ENCODE peak calls at places on chromosomes 3 and 15, in five cellular contexts. One of them, this sample, is unnamed.

GRCh38 chr3:16085884-16086608 is 88.4 kb upstream of the GALNT15 start:
- DNase-seq in K562: no peak
- DNase-seq in GM12878: no peak
- DNase-seq in H1: no peak
- DNase-seq in HepG2: no peak
- DNase-seq in this sample: no peak

GRCh38 chr3:38489766-38490165 is 6.4 kb upstream of the EXOG start:
- DNase-seq in K562: no peak
- DNase-seq in GM12878: no peak
- DNase-seq in H1: no peak
- DNase-seq in HepG2: no peak
- DNase-seq in this sample: no peak

GRCh38 chr15:29734917-29735572 is 87.2 kb downstream of the TJP1 start:
- DNase-seq in K562: no peak
- DNase-seq in GM12878: no peak
- DNase-seq in H1: no peak
- DNase-seq in HepG2: peak; percentile 24
- DNase-seq in this sample: peak; percentile 31

GRCh38 chr3:138752886-138753285 is 81.8 kb downstream of the PIK3CB start:
- DNase-seq in K562: no peak
- DNase-seq in GM12878: no peak
- DNase-seq in H1: no peak
- DNase-seq in HepG2: no peak
- DNase-seq in this sample: no peak

GRCh38 chr3:185290266-185290665 is 36.4 kb upstream of the EHHADH start:
- DNase-seq in K562: peak; percentile 20
- DNase-seq in GM12878: no peak
- DNase-seq in H1: no peak
- DNase-seq in HepG2: no peak
- DNase-seq in this sample: no peak

GRCh38 chr15:65420975-65421359 is 1.8 kb downstream of the IGDCC4 start:
- DNase-seq in K562: no peak
- DNase-seq in GM12878: no peak
- DNase-seq in H1: no peak
- DNase-seq in HepG2: no peak
- DNase-seq in this sample: no peak

GRCh38 chr3:59937206-59937605 is 887.4 kb upstream of the CFAP20DC start:
- DNase-seq in K562: no peak
- DNase-seq in GM12878: no peak
- DNase-seq in H1: no peak
- DNase-seq in HepG2: no peak
- DNase-seq in this sample: no peak

GRCh38 chr3:20040476-20041196 is 390 bp downstream of the KAT2B start:
- DNase-seq in K562: peak; percentile 95
- DNase-seq in GM12878: no peak
- DNase-seq in H1: peak; percentile 71
- DNase-seq in HepG2: peak; percentile 27
- DNase-seq in this sample: peak; percentile 34

GRCh38 chr15:98288091-98288590 is 327.6 kb downstream of the ARRDC4 start:
- DNase-seq in K562: no peak
- DNase-seq in GM12878: no peak
- DNase-seq in H1: no peak
- DNase-seq in HepG2: no peak
- DNase-seq in this sample: no peak

DNA sequence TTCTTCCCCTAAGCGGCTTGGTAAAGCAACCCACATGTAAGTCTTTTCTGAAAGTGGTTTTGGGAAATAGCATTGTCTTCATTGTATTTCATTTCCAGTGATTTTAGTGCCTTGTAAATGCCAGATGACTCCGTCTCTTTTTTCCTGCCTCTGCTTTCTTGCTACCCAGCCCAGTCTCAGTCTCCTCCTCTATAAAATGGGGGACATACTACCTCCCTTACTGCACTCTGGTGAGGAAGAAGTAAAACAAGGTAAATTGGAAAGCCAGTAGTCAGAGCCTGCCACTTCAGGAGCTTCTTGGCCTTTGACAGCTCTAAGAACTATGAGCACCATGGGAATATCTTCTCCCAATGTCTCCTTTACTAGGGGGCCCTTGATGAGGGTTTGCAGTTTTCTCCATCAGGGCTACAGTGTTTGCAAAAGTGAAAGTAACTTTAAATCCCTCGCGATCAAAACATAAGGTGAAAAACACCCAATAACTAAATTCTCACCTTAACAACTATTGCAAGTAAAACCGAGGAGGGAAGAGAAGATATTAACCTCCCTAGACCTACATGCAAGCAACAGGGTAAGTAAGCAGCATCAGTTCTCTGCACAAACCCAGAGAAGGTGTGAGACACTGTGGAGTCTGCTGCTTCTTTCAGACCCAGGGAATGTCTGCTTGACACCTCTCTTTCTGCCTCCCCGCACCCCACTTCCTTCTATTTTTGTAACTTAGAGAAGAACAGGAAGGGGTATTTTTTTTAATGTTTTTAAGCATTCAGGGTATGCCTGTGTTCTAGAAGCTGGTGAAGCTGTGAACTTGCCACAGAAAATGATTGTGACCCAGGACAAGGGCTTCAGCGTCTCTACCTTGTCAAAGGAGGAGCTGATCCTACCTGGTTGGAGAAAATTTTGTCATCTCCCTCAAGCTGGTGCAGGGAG is 159.1 kb upstream of the EOMES start:
- DNase-seq in K562: no peak
- DNase-seq in GM12878: peak; percentile 11
- DNase-seq in H1: no peak
- DNase-seq in HepG2: no peak
- DNase-seq in this sample: no peak
- H3K4me3 ChIP-seq in K562: no peak overlapping the region
- H3K4me3 ChIP-seq in GM12878: peak overlapping the region; percentile 41
- H3K4me3 ChIP-seq in H1: no peak overlapping the region
- H3K4me3 ChIP-seq in HepG2: no peak overlapping the region
- H3K4me3 ChIP-seq in this sample: no peak overlapping the region

GRCh38 chr15:63349621-63350020 is 32.0 kb downstream of the CA12 start:
- DNase-seq in K562: no peak
- DNase-seq in GM12878: no peak
- DNase-seq in H1: no peak
- DNase-seq in HepG2: no peak
- DNase-seq in this sample: no peak

GRCh38 chr15:63345391-63345752 is 36.3 kb downstream of the CA12 start:
- DNase-seq in K562: no peak
- DNase-seq in GM12878: no peak
- DNase-seq in H1: no peak
- DNase-seq in HepG2: no peak
- DNase-seq in this sample: no peak

GRCh38 chr15:63349156-63349555 is 32.5 kb downstream of the CA12 start:
- DNase-seq in K562: no peak
- DNase-seq in GM12878: no peak
- DNase-seq in H1: no peak
- DNase-seq in HepG2: no peak
- DNase-seq in this sample: no peak

GRCh38 chr15:63348392-63348791 is 33.3 kb downstream of the CA12 start:
- DNase-seq in K562: no peak
- DNase-seq in GM12878: no peak
- DNase-seq in H1: no peak
- DNase-seq in HepG2: no peak
- DNase-seq in this sample: no peak

DNA sequence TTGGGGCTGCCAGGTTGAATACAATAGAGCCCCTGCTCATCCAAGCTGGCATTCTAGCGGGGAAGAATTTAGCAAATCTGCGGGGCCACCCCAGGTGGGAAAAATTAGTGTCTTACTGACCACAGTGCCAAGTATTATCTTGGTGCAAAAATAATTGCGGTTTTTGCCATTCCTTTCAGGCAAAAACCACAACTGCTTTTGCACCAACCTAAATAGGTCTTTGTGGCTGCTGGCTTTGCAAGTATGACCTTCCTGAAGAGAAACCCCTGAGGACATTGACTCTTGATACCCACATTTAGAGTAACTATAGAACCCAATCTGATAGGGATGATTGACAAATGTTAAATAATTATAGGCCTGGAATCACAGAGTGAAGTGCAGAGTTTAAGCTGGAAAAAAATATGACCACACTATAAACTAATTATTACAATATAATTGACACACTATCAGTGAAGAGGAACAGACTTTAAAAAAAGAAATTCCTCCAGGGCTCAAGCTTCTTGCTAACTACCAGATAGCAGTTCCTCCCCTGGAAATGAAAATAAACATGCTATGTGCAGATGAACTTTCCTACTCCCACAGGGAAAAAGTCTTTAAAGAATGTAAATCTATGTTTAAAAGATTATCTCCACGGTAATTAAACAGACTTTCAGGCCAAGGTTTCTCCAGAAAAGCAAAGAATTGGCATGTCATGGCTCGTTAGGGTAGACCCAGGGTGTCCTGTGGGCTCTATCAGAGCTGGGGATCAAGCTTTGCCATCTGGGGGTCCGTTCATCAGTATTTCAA is 34.4 kb downstream of the CA12 start:
- DNase-seq in K562: no peak
- DNase-seq in GM12878: no peak
- DNase-seq in H1: no peak
- DNase-seq in HepG2: no peak
- DNase-seq in this sample: no peak
- TF ChIP-seq ZNF274 in K562: no peak
- TF ChIP-seq ZNF274 in GM12878: no peak
- TF ChIP-seq ZNF274 in H1: no peak
- TF ChIP-seq ZNF274 in HepG2: no peak
- TF ChIP-seq ZNF274 in this sample: no peak

GRCh38 chr3:129604942-129605592 is 1.4 kb downstream of the PLXND1 start:
- DNase-seq in K562: no peak
- DNase-seq in GM12878: no peak
- DNase-seq in H1: peak; percentile 60
- DNase-seq in HepG2: no peak
- DNase-seq in this sample: no peak

GRCh38 chr3:129607391-129608068 is 1.1 kb upstream of the PLXND1 start:
- DNase-seq in K562: no peak
- DNase-seq in GM12878: no peak
- DNase-seq in H1: no peak
- DNase-seq in HepG2: no peak
- DNase-seq in this sample: no peak

GRCh38 chr3:129608087-129608935 is 1.8 kb upstream of the PLXND1 start:
- DNase-seq in K562: peak; percentile 72
- DNase-seq in GM12878: no peak
- DNase-seq in H1: no peak
- DNase-seq in HepG2: no peak
- DNase-seq in this sample: no peak

GRCh38 chr3:129605593-129606521 is 619 bp downstream of the PLXND1 start:
- DNase-seq in K562: peak; percentile 64
- DNase-seq in GM12878: no peak
- DNase-seq in H1: peak; percentile 82
- DNase-seq in HepG2: no peak
- DNase-seq in this sample: no peak

GRCh38 chr3:129606522-129607390 is at the start of gene PLXND1:
- DNase-seq in K562: peak; percentile 73
- DNase-seq in GM12878: no peak
- DNase-seq in H1: peak; percentile 78
- DNase-seq in HepG2: no peak
- DNase-seq in this sample: no peak
- TF ChIP-seq POLR2A in K562: peak; percentile 71
- TF ChIP-seq POLR2A in GM12878: no peak
- TF ChIP-seq POLR2A in H1: no peak
- TF ChIP-seq POLR2A in HepG2: no peak
- TF ChIP-seq POLR2A in this sample: peak; percentile 44

DNA sequence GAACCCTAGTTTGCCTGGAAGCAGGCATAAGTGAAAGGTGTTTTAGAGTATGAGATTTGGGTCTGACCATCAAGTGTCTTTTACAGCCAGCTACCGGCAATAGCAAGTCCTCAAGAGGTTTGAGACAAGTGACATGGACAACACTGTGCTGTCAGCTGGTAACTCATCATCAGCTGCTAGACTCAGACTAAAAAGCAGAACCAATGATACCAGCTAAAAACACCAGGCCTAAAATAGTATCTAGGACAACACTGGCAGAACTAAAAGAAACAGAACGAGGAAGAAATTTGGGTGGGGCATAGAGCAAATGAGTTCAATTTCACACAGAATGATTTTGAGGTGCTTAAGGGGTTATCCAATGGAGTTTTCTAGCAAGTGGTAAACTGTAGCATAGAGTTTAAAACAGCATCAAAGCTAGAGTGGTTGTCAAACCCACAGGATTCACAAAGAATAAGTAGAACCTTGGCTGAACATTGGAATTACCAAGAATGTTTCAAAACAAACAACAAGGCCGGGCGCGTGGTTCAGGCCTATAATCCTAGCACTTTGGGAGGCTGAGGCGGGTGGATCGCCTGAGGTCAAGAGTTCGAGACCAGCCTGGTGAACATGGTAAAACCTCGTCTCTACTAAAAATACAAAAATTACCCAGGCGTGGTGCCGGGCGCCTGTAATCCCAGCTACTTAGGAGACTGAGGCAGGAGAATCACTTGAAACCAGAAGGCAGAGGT is 3.9 kb downstream of the CIAO2A start:
- DNase-seq in K562: no peak
- DNase-seq in GM12878: peak; percentile 68
- DNase-seq in H1: no peak
- DNase-seq in HepG2: no peak
- DNase-seq in this sample: no peak
- H3K4me3 ChIP-seq in K562: no peak overlapping the region
- H3K4me3 ChIP-seq in GM12878: peak overlapping the region; percentile 57
- H3K4me3 ChIP-seq in H1: no peak overlapping the region
- H3K4me3 ChIP-seq in HepG2: no peak overlapping the region
- H3K4me3 ChIP-seq in this sample: no peak overlapping the region

DNA sequence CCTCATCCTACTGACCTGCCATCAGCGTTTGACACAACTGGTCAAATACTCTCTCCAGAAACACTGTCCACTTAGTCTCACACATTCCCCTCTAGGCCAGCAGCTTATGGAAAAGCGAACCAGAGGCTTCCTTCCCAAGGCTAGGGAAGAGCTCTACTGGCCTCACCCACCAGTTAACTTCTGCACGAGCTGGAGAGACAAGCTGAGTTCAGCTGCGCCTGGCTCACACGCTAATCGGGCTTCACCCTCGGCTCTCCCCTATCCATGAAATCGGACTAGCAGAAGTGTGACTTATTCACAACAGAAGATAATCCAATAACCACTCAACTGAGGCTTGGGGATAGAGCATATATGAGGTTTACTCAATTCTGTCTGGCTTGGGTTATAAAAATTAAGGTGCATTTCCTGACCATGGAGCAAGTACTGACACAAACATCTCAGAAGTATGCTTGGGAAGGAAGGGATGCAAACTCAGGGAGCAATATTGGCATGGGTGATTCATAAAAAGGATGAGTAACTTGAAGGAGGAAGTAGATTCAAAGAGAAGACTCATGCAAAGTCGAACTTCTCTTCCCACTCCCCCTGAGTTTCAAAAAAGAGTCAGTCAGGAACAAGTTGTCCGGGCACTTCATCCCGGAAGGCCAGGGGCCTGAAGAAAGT is 73.1 kb downstream of the XXYLT1 start:
- DNase-seq in K562: peak; percentile 23
- DNase-seq in GM12878: no peak
- DNase-seq in H1: no peak
- DNase-seq in HepG2: no peak
- DNase-seq in this sample: peak; percentile 19
- TF ChIP-seq ZNF274 in K562: no peak
- TF ChIP-seq ZNF274 in GM12878: no peak
- TF ChIP-seq ZNF274 in H1: no peak
- TF ChIP-seq ZNF274 in HepG2: no peak
- TF ChIP-seq ZNF274 in this sample: no peak

GRCh38 chr3:193830791-193831191 is 237.8 kb downstream of the OPA1 start:
- DNase-seq in K562: no peak
- DNase-seq in GM12878: no peak
- DNase-seq in H1: no peak
- DNase-seq in HepG2: no peak
- DNase-seq in this sample: no peak
- TF ChIP-seq POLR2A in K562: no peak
- TF ChIP-seq POLR2A in GM12878: no peak
- TF ChIP-seq POLR2A in H1: no peak
- TF ChIP-seq POLR2A in HepG2: no peak
- TF ChIP-seq POLR2A in this sample: no peak

This sample was measured in HCT116.